ENCODE peak calls at places on chromosome 22, in four cellular contexts. S is psoas muscle, N is NCI-H1105, O is Ammon's horn. U is an unnamed sample.

GRCh38 chr22:43346521-43346929 is 3.4 kb upstream of the SCUBE1 start:
- DNase-seq in O (peak; percentile 24), N (peak; percentile 56), S (peak; percentile 52), U (no peak)

GRCh38 chr22:44622147-44622427 is 79.9 kb upstream of the PRR5 start:
- DNase-seq in N (peak; percentile 63), O (peak; percentile 53), S (no peak), U (no peak)

GRCh38 chr22:50151571-50152537 is 18.7 kb upstream of the PANX2 start:
- DNase-seq in N (no peak), O (no peak), S (no peak), U (no peak)

GRCh38 chr22:44366372-44367310 is 53.9 kb upstream of the SHISAL1 start:
- DNase-seq in N (no peak), O (no peak), S (peak; percentile 12), U (no peak)

GRCh38 chr22:26734339-26735018 is 77.1 kb downstream of the MIAT start:
- DNase-seq in S (no peak), N (no peak), O (no peak), U (no peak)

GRCh38 chr22:48743601-48744282 is 1083.9 kb downstream of the BRD1 start:
- DNase-seq in N (no peak), O (no peak), S (no peak), U (no peak)

GRCh38 chr22:42343136-42343484 is 72.7 kb upstream of the TCF20 start:
- DNase-seq in S (no peak), N (peak; percentile 25), O (no peak), U (no peak)

GRCh38 chr22:19040581-19041402 is 81.4 kb downstream of the DGCR2 start:
- DNase-seq in N (no peak), S (no peak), O (no peak), U (no peak)

GRCh38 chr22:43455861-43456260 is 44.0 kb downstream of the MPPED1 start:
- DNase-seq in S (no peak), N (no peak), O (no peak), U (no peak)

GRCh38 chr22:42895087-42895486 is 38.0 kb upstream of the ARFGAP3 start:
- DNase-seq in O (peak; percentile 26), S (no peak), N (no peak), U (no peak)

GRCh38 chr22:27754247-27754887 is 47.2 kb downstream of the MN1 start:
- DNase-seq in N (peak; percentile 68), S (no peak), O (no peak), U (no peak)

GRCh38 chr22:40324468-40325305 is 21.6 kb upstream of the ADSL start:
- DNase-seq in S (no peak), N (no peak), O (no peak), U (no peak)

GRCh38 chr22:39937881-39938280 is 22.3 kb upstream of the TMA7B start:
- DNase-seq in O (no peak), N (no peak), S (no peak), U (no peak)

U was measured in HFFc6.